ENCODE peak calls at places on chromosomes 11 and 22, in four cellular contexts. N is H1, Q is H9, C is mesendoderm. R is an unnamed sample.

GRCh38 chr11:74278721-74279148 is 32.7 kb downstream of the P4HA3 start:
- DNase-seq in N (no peak), Q (no peak), C (peak; percentile 22), R (peak; percentile 100)

GRCh38 chr11:1807628-1807995 is 27.2 kb upstream of the SYT8 start:
- DNase-seq in N (no peak), Q (no peak), C (no peak), R (no peak)

GRCh38 chr11:69409812-69410645 is 71.4 kb upstream of the LINC01488 start:
- DNase-seq in N (no peak), Q (no peak), C (no peak), R (no peak)

GRCh38 chr11:110069158-110069737 is 23.9 kb upstream of the ZC3H12C start:
- DNase-seq in N (no peak), Q (no peak), C (no peak), R (peak; percentile 88)

GRCh38 chr11:12287374-12288211 is 89.8 kb upstream of the PARVA start:
- DNase-seq in N (peak; percentile 57), Q (peak; percentile 89), C (peak; percentile 92), R (peak; percentile 99)

GRCh38 chr11:748007-748359 is 719 bp downstream of the TALDO1 start:
- DNase-seq in N (no peak), Q (no peak), C (no peak), R (no peak)

GRCh38 chr11:127058524-127058923 is 58.0 kb upstream of the KIRREL3 start:
- DNase-seq in N (no peak), Q (no peak), C (no peak), R (no peak)

GRCh38 chr11:47148274-47148673 is 28.4 kb downstream of the ARFGAP2 start:
- DNase-seq in N (no peak), Q (no peak), C (no peak), R (no peak)

GRCh38 chr11:118126082-118126838 is 26.4 kb downstream of the SCN4B start:
- DNase-seq in N (no peak), Q (no peak), C (peak; percentile 52), R (no peak)

GRCh38 chr22:29693671-29694070 is 26.1 kb upstream of the CABP7 start:
- DNase-seq in N (no peak), Q (no peak), C (no peak), R (no peak)
- H4K5ac ChIP-seq in N (no peak overlapping the region), Q (no peak overlapping the region), C (no peak overlapping the region), R (no peak overlapping the region)

DNA sequence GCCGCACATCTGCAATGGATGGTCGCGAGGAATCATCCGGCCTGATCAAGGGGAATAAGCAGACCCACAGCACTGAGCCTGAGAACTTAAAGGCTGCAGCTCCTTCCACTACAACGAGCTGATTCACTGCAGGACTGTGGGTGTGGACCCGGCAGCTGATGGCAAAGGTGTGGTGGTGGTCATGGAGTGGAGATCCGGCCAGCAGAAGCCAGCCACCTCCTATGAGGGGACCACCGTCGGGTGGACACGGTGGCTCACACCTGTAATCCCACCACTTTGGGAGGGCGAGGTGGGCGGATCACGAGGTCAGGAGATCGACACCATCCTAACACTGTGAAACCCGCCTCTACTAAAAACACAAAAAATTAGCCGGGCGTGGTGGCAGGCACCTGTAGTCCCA is 66.4 kb downstream of the DGCR2 start:
- DNase-seq in N (no peak), Q (no peak), C (no peak), R (no peak)
- H3K79me1 ChIP-seq in N (no peaks in the 10 kb centered on the region), Q (no peaks in the 10 kb centered on the region), C (no peaks in the 10 kb centered on the region), R (peaks cover 22% of the 10 kb centered on the region)

DNA sequence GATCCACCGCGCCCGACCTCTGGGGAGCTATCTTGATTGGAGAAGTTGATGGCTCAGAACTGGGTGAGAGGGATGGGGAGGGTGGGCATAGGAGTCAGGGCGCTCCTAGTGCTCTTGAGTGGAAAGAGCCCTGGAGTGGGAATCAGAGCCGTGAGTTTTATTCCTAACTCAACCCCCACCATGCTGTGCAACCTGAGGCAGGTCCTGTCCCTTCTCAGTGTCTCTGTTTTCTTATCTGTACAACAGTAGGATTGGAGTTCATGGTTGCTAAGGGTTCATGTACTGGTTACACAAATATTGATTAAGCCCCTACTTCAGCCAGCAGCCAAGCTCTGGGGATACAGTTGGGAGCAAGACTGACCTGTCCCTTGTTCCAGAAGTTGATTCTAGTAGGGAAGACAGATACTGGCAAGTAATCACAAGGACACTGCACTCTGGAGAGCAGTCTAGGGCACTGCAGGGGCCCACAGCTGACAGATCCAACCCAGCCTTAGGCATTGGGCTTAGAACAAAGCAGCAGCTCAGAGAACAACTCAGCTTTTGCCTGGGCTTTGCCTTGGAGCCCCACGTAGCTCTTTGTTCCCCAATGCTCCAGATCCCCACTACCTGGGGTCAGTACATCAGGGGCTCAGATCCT is 12.4 kb upstream of the DAGLA start:
- DNase-seq in N (no peak), Q (peak; percentile 27), C (peak; percentile 49), R (no peak)
- H4K5ac ChIP-seq in N (no peak overlapping the region), Q (no peak overlapping the region), C (no peak overlapping the region), R (no peak overlapping the region)

GRCh38 chr11:23206736-23207336 is 346.6 kb upstream of the CCDC179 start:
- DNase-seq in N (no peak), Q (no peak), C (no peak), R (peak; percentile 44)

GRCh38 chr11:23217072-23217471 is 356.8 kb upstream of the CCDC179 start:
- DNase-seq in N (no peak), Q (no peak), C (no peak), R (no peak)

GRCh38 chr11:23205156-23205871 is 345.0 kb upstream of the CCDC179 start:
- DNase-seq in N (no peak), Q (no peak), C (no peak), R (peak; percentile 50)

GRCh38 chr11:23212829-23213228 is 352.6 kb upstream of the CCDC179 start:
- DNase-seq in N (no peak), Q (no peak), C (no peak), R (no peak)

GRCh38 chr11:23211221-23211620 is 350.9 kb upstream of the CCDC179 start:
- DNase-seq in N (no peak), Q (no peak), C (peak; percentile 10), R (no peak)
- H3K79me1 ChIP-seq in N (no peaks in the 10 kb centered on the region), Q (no peaks in the 10 kb centered on the region), C (no peaks in the 10 kb centered on the region), R (no peaks in the 10 kb centered on the region)

DNA sequence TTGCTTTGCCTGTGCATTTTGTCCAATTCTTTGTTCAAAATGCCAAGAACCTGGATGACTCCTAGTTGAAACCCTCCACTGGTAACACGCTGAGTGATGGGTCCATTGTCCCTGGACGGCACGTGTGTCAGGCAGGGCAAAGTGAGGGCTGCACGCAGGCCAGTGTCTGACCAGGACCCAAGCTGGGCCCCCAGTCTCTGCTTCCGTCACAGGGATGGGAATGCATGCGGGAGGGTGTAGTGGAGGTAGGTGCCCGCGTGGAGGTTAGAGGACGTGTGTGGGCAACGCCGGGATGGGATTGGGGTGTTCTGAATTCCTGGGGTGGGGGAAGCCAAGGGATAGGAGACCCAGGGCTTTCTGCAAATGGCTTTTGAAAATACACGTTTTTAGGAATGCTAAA is 943.4 kb downstream of the BRD1 start:
- DNase-seq in N (no peak), Q (no peak), C (no peak), R (no peak)
- H4K5ac ChIP-seq in N (no peak overlapping the region), Q (no peak overlapping the region), C (no peak overlapping the region), R (no peak overlapping the region)

DNA sequence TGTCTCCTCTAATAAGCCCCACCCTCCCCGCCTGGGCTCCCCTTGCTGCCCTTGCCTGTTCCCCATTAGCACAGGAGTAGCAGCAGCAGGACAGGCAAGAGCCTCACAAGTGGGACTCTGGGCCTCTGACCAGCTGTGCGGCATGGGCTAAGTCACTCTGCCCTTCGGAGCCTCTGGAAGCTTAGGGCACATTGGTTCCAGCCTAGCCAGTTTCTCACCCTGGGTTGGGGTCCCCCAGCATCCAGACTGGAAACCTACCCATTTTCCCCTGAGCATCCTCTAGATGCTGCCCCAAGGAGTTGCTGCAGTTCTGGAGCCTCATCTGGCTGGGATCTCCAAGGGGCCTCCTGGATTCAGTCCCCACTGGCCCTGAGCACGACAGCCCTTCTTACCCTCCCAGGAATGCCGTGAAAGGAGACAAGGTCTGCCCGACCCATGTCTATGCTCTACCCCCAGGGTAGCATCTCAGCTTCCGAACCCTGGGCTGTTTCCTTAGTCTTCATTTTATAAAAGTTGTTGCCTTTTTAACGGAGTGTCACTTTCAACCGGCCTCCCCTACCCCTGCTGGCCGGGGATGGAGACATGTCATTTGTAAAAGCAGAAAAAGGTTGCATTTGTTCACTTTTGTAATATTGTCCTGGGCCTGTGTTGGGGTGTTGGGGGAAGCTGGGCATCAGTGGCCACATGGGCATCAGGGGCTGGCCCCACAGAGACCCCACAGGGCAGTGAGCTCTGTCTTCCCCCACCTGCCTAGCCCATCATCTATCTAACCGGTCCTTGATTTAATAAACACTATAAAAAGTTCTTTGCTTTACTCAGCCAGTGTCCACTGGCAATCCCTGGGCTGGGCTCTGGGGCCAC is 14.4 kb downstream of the TSKU start:
- DNase-seq in N (no peak), Q (no peak), C (no peak), R (no peak)
- H3K79me1 ChIP-seq in N (peaks cover 13% of the 10 kb centered on the region), Q (no peaks in the 10 kb centered on the region), C (peaks cover 29% of the 10 kb centered on the region), R (peaks cover 28% of the 10 kb centered on the region)

GRCh38 chr11:61842421-61842820 is 14.3 kb downstream of the FADS2 start:
- DNase-seq in N (no peak), Q (no peak), C (no peak), R (no peak)

GRCh38 chr11:61846351-61846750 is 18.3 kb downstream of the FADS2 start:
- DNase-seq in N (no peak), Q (no peak), C (no peak), R (no peak)

GRCh38 chr11:61847914-61848581 is 19.9 kb downstream of the FADS2 start:
- DNase-seq in N (no peak), Q (no peak), C (no peak), R (no peak)

GRCh38 chr11:61841636-61842332 is 13.7 kb downstream of the FADS2 start:
- DNase-seq in N (no peak), Q (no peak), C (no peak), R (no peak)

DNA sequence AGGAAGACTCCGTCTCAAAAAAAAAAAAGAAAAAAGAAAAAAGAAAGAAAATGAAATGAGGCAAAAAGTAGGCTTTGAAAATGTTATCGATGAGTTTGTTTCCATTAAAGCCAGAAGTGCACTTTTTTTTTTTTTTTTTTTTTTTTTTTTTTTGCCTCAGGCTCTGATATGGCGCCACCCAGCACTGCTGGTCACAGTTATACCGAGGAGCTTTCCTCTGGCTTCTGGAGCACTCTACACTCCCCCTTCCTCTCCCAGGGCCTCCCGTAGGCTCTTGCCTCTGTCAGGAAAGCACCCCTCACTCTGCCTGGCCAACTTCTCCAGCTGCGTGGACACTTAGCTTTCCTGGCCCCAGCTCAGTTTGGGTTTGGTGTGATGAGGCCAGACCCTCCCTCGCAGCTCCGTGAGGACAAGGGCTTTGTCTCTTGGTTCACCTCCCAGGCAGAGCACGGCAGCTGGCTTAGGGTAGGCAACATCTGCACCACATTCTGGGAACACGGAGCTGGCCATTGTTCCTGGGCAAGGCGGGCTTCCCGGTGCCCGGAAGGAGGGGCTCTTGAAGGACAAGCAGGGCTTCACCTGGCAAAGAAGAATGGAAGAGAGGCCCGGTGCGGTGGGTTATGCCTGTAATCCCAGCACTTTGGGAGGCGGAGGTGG is 16.9 kb downstream of the FADS2 start:
- DNase-seq in N (no peak), Q (no peak), C (no peak), R (no peak)
- H4K5ac ChIP-seq in N (peak overlapping the region; percentile 61), Q (no peak overlapping the region), C (no peak overlapping the region), R (no peak overlapping the region)

DNA sequence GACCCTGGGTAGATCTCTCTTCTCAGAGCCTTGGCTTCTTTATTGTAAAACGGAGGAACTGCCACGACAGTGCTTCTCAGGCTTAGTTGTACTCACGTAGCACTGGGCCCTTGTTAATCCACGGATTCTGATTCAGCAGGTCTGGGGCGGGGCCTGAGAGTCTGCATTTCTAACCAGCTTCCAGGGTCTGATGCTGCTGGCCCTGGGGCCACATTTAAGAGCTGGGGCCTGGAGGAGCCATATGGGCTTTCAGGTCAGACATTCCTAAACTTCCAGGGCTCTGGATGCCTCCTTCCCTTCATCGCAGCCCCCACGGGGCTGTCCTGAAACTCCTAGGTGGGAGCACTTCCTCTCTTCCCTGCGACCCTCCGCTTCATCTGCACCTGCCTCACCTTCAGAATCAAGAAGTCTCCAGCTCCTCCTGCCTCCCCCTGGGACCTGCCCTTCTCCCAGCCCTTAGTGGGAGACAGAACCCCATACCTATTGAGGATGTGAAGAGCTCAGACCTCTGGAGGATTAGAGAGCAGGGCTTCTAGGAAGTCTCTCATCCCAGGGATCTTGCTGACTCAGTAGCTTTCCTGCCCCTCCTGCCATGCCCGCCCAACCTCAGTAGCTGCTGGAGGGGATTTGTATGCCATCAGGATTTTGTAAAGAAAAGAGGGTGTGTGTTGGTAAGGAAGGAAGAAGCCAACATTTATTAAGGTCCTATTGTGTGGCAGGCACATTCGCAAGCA is 92.5 kb downstream of the LRRC32 start:
- DNase-seq in N (no peak), Q (no peak), C (no peak), R (no peak)
- H3K79me1 ChIP-seq in N (no peaks in the 10 kb centered on the region), Q (no peaks in the 10 kb centered on the region), C (no peaks in the 10 kb centered on the region), R (no peaks in the 10 kb centered on the region)